ENCODE peak calls at places on chromosomes 1 and 21, in four cellular contexts. Y is K562, C is H1, O is GM12891. D is an unnamed sample.
A peak's percentile ranks its signal among the peaks of the same experiment; 100 is the strongest.

GRCh38 chr1:211472724-211473123 is 19.2 kb downstream of the RD3 start:
- DNase-seq in C (no peak), O (no peak), Y (peak; percentile 45), D (no peak)

GRCh38 chr1:198756470-198756869 is 117.6 kb downstream of the PTPRC start:
- DNase-seq in O (no peak), C (no peak), Y (no peak), D (no peak)

GRCh38 chr1:27135920-27136551 is 18.9 kb downstream of the SLC9A1 start:
- DNase-seq in O (no peak), Y (no peak), C (no peak), D (no peak)

GRCh38 chr21:46066843-46067331 is 31.0 kb upstream of the COL6A2 start:
- DNase-seq in O (no peak), C (no peak), Y (no peak), D (no peak)

GRCh38 chr1:8040586-8040985 is 14.5 kb upstream of the ERRFI1 start:
- DNase-seq in Y (no peak), O (no peak), C (no peak), D (no peak)

GRCh38 chr21:31927872-31928476 is 55.2 kb downstream of the HUNK start:
- DNase-seq in O (no peak), C (no peak), Y (no peak), D (no peak)

GRCh38 chr1:15337656-15338402 is 71.9 kb upstream of the EFHD2 start:
- DNase-seq in C (no peak), O (no peak), Y (no peak), D (no peak)

GRCh38 chr1:149849246-149849946 is 50.0 kb upstream of the BOLA1 start:
- DNase-seq in O (no peak), Y (no peak), C (no peak), D (no peak)

GRCh38 chr1:247373721-247374141 is 42.1 kb upstream of the ZNF496 start:
- DNase-seq in Y (peak; percentile 32), C (no peak), O (peak; percentile 31), D (peak; percentile 34)

GRCh38 chr1:112628516-112628915 is 8.9 kb downstream of the CAPZA1 start:
- DNase-seq in O (no peak), Y (no peak), C (no peak), D (no peak)

GRCh38 chr21:27823652-27824201 is 856.8 kb upstream of the ADAMTS5 start:
- DNase-seq in Y (no peak), C (no peak), O (no peak), D (no peak)

GRCh38 chr1:230868736-230869385 is 540 bp upstream of the C1orf198 start:
- DNase-seq in Y (no peak), O (peak; percentile 24), C (no peak), D (no peak)

GRCh38 chr1:182616130-182617074 is 12.2 kb upstream of the RGS16 start:
- DNase-seq in C (no peak), Y (no peak), O (peak; percentile 50), D (peak; percentile 47)

GRCh38 chr1:65002156-65002507 is 35.8 kb upstream of the JAK1 start:
- DNase-seq in C (no peak), Y (no peak), O (no peak), D (no peak)

GRCh38 chr1:183583466-183583865 is 6.8 kb downstream of the NCF2 start:
- DNase-seq in Y (no peak), O (no peak), C (no peak), D (no peak)

GRCh38 chr1:157104598-157105293 is 5.1 kb upstream of the ETV3L start:
- DNase-seq in Y (no peak), O (no peak), C (no peak), D (no peak)

GRCh38 chr1:175216444-175216843 is 23.9 kb upstream of the KIAA0040 start:
- DNase-seq in Y (no peak), C (no peak), O (no peak), D (no peak)

GRCh38 chr1:143735764-143736461 is 235.9 kb downstream of the FAM72C start:
- DNase-seq in Y (no peak), C (peak; percentile 36), O (no peak), D (no peak)

GRCh38 chr1:180720753-180721152 is 88.9 kb downstream of the XPR1 start:
- DNase-seq in C (no peak), O (no peak), Y (no peak), D (no peak)

GRCh38 chr1:7425229-7425628 is 345.9 kb upstream of the VAMP3 start:
- DNase-seq in O (no peak), C (no peak), Y (no peak), D (no peak)

GRCh38 chr1:109782514-109782913 is 18.8 kb upstream of the EPS8L3 start:
- DNase-seq in C (no peak), Y (no peak), O (no peak), D (no peak)

GRCh38 chr1:109784551-109785252 is 21.0 kb upstream of the EPS8L3 start:
- DNase-seq in O (no peak), C (no peak), Y (no peak), D (no peak)

GRCh38 chr1:109782927-109783326 is 19.2 kb upstream of the EPS8L3 start:
- DNase-seq in C (no peak), O (no peak), Y (no peak), D (no peak)

GRCh38 chr1:109781807-109782206 is 18.1 kb upstream of the EPS8L3 start:
- DNase-seq in O (no peak), C (no peak), Y (no peak), D (no peak)

GRCh38 chr1:109783436-109783835 is 19.7 kb upstream of the EPS8L3 start:
- DNase-seq in O (no peak), C (no peak), Y (no peak), D (no peak)
- TF ChIP-seq TAF1 in O (no peak), C (no peak), Y (no peak), D (no peak)

GRCh38 chr1:173430707-173431662 is 46.1 kb upstream of the PRDX6 start:
- DNase-seq in C (peak; percentile 87), Y (peak; percentile 81), O (no peak), D (no peak)
- TF ChIP-seq POLR2A in C (no peak), Y (no peak), O (no peak), D (no peak)

GRCh38 chr1:38727629-38728175 is 131.9 kb downstream of the RRAGC start:
- DNase-seq in O (no peak), Y (no peak), C (no peak), D (no peak)

GRCh38 chr1:38724160-38725131 is 135.1 kb downstream of the RRAGC start:
- DNase-seq in C (no peak), Y (peak; percentile 51), O (no peak), D (no peak)

GRCh38 chr1:38733761-38734160 is 125.8 kb downstream of the RRAGC start:
- DNase-seq in Y (no peak), C (no peak), O (no peak), D (no peak)

GRCh38 chr1:38730511-38731397 is 128.8 kb downstream of the RRAGC start:
- DNase-seq in C (no peak), Y (no peak), O (no peak), D (no peak)

DNA sequence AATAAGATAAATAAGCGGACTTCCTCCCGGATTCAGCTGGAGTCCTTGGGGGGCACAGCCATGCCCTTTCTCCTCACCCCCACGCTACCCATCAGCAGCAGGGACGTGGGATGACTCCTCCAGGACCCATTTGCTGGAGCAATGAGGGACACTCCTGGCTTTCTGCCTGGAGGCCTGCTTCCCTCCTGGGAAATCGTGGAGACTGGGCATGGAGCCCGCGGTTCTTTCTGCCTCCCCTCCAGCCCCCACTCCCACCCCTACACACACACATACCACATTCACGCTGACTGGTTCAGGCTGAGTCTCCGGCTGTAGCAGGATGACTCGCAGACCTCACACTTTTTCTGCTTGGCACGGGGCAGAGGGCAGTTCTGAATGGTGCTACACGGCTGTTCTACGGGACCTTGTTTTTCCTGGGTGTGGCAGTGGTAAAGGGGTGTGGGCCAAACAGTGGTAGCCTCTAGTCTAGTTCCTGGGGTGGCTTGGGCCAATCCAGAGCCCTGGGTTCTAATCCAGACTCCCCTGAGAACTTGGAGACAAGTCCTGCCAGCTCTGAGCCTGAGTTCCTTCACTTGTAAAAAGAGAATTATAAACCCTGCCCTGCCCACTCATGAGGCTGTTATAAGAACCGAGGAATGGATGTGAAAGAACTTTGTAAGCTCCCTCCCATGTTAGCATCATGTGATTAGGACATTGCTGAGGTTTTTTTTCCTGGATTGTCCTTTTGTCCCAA is 131.2 kb downstream of the RRAGC start:
- DNase-seq in O (no peak), C (no peak), Y (no peak), D (no peak)
- TF ChIP-seq POLR2AphosphoS5 in O (no peak), C (no peak), Y (no peak), D (no peak)

DNA sequence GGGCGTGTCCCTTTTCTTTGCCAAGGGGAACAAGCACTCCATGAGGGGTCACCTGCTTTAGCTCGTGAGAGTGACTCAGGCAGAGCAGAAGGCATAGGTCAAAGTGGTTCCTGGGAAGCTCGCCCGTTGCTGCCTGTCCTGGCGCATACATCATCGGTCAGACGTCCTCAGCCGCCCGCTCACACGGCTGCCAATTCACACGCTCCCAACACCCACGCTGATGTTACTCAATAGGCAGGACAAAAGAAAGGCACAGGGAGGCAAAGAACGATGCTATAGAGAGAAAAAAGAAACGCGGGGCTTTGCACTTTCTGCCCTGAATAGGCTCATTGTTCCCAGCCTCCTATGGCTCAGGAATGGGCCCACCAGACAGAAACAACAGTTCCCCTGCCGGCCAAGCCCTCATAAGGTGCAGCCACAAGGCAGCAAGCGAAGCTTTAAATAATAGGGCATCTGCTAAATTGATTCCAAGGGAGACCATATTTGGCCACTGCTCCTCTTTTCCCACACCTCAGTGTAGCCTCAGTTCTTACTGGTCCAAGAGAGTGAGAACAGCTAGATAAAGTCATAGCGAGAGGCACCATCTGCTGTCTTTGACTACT is 38.7 kb downstream of the VTCN1 start:
- DNase-seq in O (no peak), Y (no peak), C (no peak), D (no peak)
- TF ChIP-seq TAF1 in O (no peak), Y (no peak), C (no peak), D (no peak)

GRCh38 chr1:110672753-110673108 is 2.0 kb downstream of the KCNA3 start:
- DNase-seq in C (no peak), Y (no peak), O (peak; percentile 27), D (peak; percentile 30)
- TF ChIP-seq POLR2A in C (no peak), Y (no peak), O (no peak), D (no peak)

GRCh38 chr1:77219166-77219887 is at the start of gene PIGK:
- DNase-seq in O (peak; percentile 49), C (peak; percentile 66), Y (peak; percentile 88), D (peak; percentile 32)
- TF ChIP-seq POLR2AphosphoS5 in O (peak; percentile 31), C (peak; percentile 69), Y (peak; percentile 79), D (peak; percentile 71)

D was measured in GM12892.